ENCODE peak calls at places on chromosomes 11 and 22, in six cellular contexts. Z, G, F, D, V and H are unnamed samples.

GRCh38 chr22:29071261-29072045 is 1.4 kb upstream of the KREMEN1 start:
- DNase-seq in Z (peak; percentile 88), G (no peak), F (peak; percentile 61), D (peak; percentile 71), V (no peak), H (no peak)

GRCh38 chr11:117185739-117186430 is 7.3 kb downstream of the SIDT2 start:
- DNase-seq in Z (peak; percentile 40), G (peak; percentile 38), F (no peak), D (no peak), V (no peak), H (peak; percentile 28)

GRCh38 chr22:43183496-43184263 is 3.3 kb downstream of the TTLL12 start:
- DNase-seq in Z (no peak), G (no peak), F (peak; percentile 44), D (no peak), V (no peak), H (no peak)

GRCh38 chr11:60765355-60765754 is 8.7 kb downstream of the MS4A15 start:
- DNase-seq in Z (no peak), G (no peak), F (no peak), D (peak; percentile 42), V (no peak), H (peak; percentile 41)

GRCh38 chr11:69374110-69374981 is 80.4 kb downstream of the MYEOV start:
- DNase-seq in Z (peak; percentile 65), G (peak; percentile 32), F (no peak), D (no peak), V (no peak), H (no peak)

GRCh38 chr11:117303101-117303500 is 12.0 kb downstream of the BACE1-AS start:
- DNase-seq in Z (no peak), G (no peak), F (no peak), D (no peak), V (no peak), H (no peak)

GRCh38 chr11:57792060-57792541 is 30.5 kb downstream of the CTNND1 start:
- DNase-seq in Z (no peak), G (peak; percentile 82), F (no peak), D (peak; percentile 86), V (no peak), H (peak; percentile 93)

GRCh38 chr11:62142921-62143320 is 19.1 kb downstream of the INCENP start:
- DNase-seq in Z (no peak), G (no peak), F (no peak), D (no peak), V (no peak), H (no peak)

GRCh38 chr11:75867778-75868374 is 52.9 kb downstream of the UVRAG start:
- DNase-seq in Z (peak; percentile 43), G (no peak), F (peak; percentile 71), D (peak; percentile 35), V (peak; percentile 47), H (peak; percentile 24)

GRCh38 chr22:43200555-43200954 is 13.6 kb upstream of the TTLL12 start:
- DNase-seq in Z (no peak), G (no peak), F (no peak), D (no peak), V (no peak), H (no peak)

GRCh38 chr11:67309166-67309565 is 5.8 kb downstream of the SSH3 start:
- DNase-seq in Z (no peak), G (no peak), F (no peak), D (no peak), V (no peak), H (no peak)